ENCODE peak calls at places on chromosome 2, in four cellular contexts. D, N, Y and T are unnamed samples. For H3K4me1, the result is how much of the 10 kb centered on the place peaks cover.

GRCh38 chr2:55618649-55619055 is 1.2 kb upstream of the PPP4R3B start:
- DNase-seq in D (peak), N (peak), Y (peak), T (peak)

GRCh38 chr2:219119422-219120043 is 41.1 kb downstream of the NHEJ1 start:
- DNase-seq in Y (peak), D (peak), N (peak), T (peak)

GRCh38 chr2:233416706-233417105 is 62.4 kb downstream of the DGKD start:
- DNase-seq in D (no peak), Y (no peak), N (no peak), T (no peak)

GRCh38 chr2:527581-527980 is 149.6 kb downstream of the TMEM18 start:
- DNase-seq in D (no peak), Y (no peak), N (no peak), T (no peak)

GRCh38 chr2:120944575-120944974 is 208.9 kb downstream of the GLI2 start:
- DNase-seq in Y (no peak), N (no peak), D (no peak), T (no peak)

GRCh38 chr2:179243046-179243445 is 21.6 kb downstream of the SESTD1 start:
- DNase-seq in N (no peak), D (no peak), Y (no peak), T (no peak)

GRCh38 chr2:231680992-231681852 is 27.1 kb upstream of the PTMA start:
- DNase-seq in N (peak), Y (peak), D (peak), T (no peak)

GRCh38 chr2:51344886-51345285 is 313.0 kb upstream of the NRXN1 start:
- DNase-seq in D (no peak), Y (no peak), N (no peak), T (no peak)

GRCh38 chr2:174059875-174060226 is 94.7 kb upstream of the SP3 start:
- DNase-seq in N (no peak), D (no peak), Y (peak), T (no peak)

GRCh38 chr2:236637691-236638569 is 68.3 kb downstream of the ACKR3 start:
- DNase-seq in Y (no peak), N (peak), D (no peak), T (no peak)

GRCh38 chr2:119178811-119179601 is 20.5 kb upstream of the C1QL2 start:
- DNase-seq in Y (no peak), N (no peak), D (peak), T (no peak)

GRCh38 chr2:85719609-85720240 is 25.6 kb downstream of the GNLY start:
- DNase-seq in Y (no peak), D (no peak), N (no peak), T (no peak)

GRCh38 chr2:104412384-104412783 is 441.5 kb upstream of the POU3F3 start:
- DNase-seq in N (no peak), D (peak), Y (no peak), T (no peak)

GRCh38 chr2:149313512-149313972 is 16.8 kb upstream of the LYPD6 start:
- DNase-seq in D (peak), N (peak), Y (peak), T (no peak)

GRCh38 chr2:51624995-51625394 is 593.1 kb upstream of the NRXN1 start:
- DNase-seq in D (no peak), Y (peak), N (no peak), T (no peak)

GRCh38 chr2:100178085-100178788 is 35.8 kb upstream of the AFF3 start:
- DNase-seq in D (peak), N (no peak), Y (peak), T (no peak)

GRCh38 chr2:64699712-64700111 is 46.0 kb upstream of the SERTAD2 start:
- DNase-seq in Y (no peak), N (no peak), D (no peak), T (peak)

GRCh38 chr2:65436825-65437221 is 4.4 kb upstream of the SPRED2 start:
- DNase-seq in D (no peak), N (peak), Y (peak), T (no peak)

GRCh38 chr2:192978317-192978874 is 783.7 kb upstream of the TMEFF2 start:
- DNase-seq in Y (no peak), D (no peak), N (no peak), T (no peak)

GRCh38 chr2:197309369-197310231 is 980 bp downstream of the ANKRD44 start:
- DNase-seq in Y (no peak), N (peak), D (peak), T (peak)

GRCh38 chr2:181924336-181924735 is 32.8 kb downstream of the ITPRID2 start:
- DNase-seq in N (no peak), Y (no peak), D (no peak), T (no peak)

GRCh38 chr2:47007221-47007825 is 91.7 kb upstream of the MCFD2 start:
- DNase-seq in D (no peak), Y (no peak), N (no peak), T (no peak)

GRCh38 chr2:205495819-205496218 is 186.5 kb upstream of the NRP2 start:
- DNase-seq in Y (no peak), D (no peak), N (no peak), T (no peak)

GRCh38 chr2:100840519-100840918 is 20.6 kb downstream of the NPAS2 start:
- DNase-seq in Y (no peak), N (no peak), D (no peak), T (no peak)

GRCh38 chr2:162014751-162015150 is 59.3 kb downstream of the DPP4 start:
- DNase-seq in Y (peak), D (no peak), N (no peak), T (no peak)

GRCh38 chr2:207258191-207258991 is 92.6 kb upstream of the KLF7 start:
- DNase-seq in D (no peak), Y (peak), N (peak), T (no peak)

GRCh38 chr2:38835015-38835601 is 40.6 kb downstream of the DHX57 start:
- DNase-seq in Y (peak), D (no peak), N (no peak), T (no peak)

GRCh38 chr2:63029058-63029457 is 21.6 kb upstream of the OTX1 start:
- DNase-seq in D (no peak), Y (no peak), N (no peak), T (no peak)

GRCh38 chr2:120578576-120579352 is 156.9 kb upstream of the GLI2 start:
- DNase-seq in N (no peak), D (no peak), Y (no peak), T (no peak)

GRCh38 chr2:201630577-201630976 is 12.7 kb downstream of the TMEM237 start:
- DNase-seq in Y (no peak), D (no peak), N (no peak), T (no peak)

GRCh38 chr2:112141623-112142001 is 3.4 kb downstream of the FBLN7 start:
- DNase-seq in Y (no peak), D (no peak), N (no peak), T (peak)

GRCh38 chr2:20072436-20073158 is 21.2 kb upstream of the LAPTM4A start:
- DNase-seq in N (no peak), D (no peak), Y (peak), T (no peak)

GRCh38 chr2:18073601-18074000 is 195.1 kb downstream of the KCNS3 start:
- DNase-seq in N (no peak), D (no peak), Y (no peak), T (no peak)

GRCh38 chr2:106163948-106164580 is 30.0 kb downstream of the UXS1 start:
- DNase-seq in N (no peak), Y (no peak), D (no peak), T (no peak)

GRCh38 chr2:219560037-219560892 is 11.1 kb downstream of the OBSL1 start:
- DNase-seq in N (no peak), Y (no peak), D (no peak), T (no peak)

GRCh38 chr2:3598197-3598910 is 3.4 kb downstream of the COLEC11 start:
- DNase-seq in Y (no peak), D (no peak), N (no peak), T (no peak)
- H3K4me3 ChIP-seq in Y (no peak), D (no peak), N (no peak), T (no peak)

DNA sequence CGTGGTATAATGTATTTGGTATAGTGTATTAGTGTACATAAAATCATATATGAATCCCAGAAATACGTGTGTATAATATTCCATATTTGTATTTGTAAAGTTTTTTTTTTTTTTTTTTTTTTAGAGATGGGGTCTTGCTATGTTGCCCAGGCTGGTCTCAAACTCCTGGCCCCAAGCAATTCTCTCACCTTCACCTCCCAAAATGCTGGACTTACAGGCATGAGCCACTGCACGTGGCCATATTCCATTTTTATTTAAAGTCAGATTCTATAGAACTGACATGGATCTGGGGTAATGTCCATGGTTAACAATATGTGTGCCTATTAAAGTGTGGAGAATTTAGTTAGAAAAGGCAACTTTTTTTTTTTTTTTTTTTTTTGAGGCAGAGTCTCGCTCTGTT is 71.5 kb downstream of the ANTXR1 start:
- DNase-seq in D (no peak), N (no peak), Y (no peak), T (no peak)
- H3K4me1 ChIP-seq in D (under half), N (under half), Y (under half), T (under half)

GRCh38 chr2:30232027-30232800 is 880 bp downstream of the LBH start:
- DNase-seq in N (peak), D (peak), Y (peak), T (peak)

GRCh38 chr2:30230855-30231725 is at the start of gene LBH:
- DNase-seq in N (peak), Y (peak), D (peak), T (peak)

GRCh38 chr2:30231726-30232026 is 342 bp downstream of the LBH start:
- DNase-seq in N (no peak), Y (no peak), D (no peak), T (no peak)

GRCh38 chr2:30230479-30230854 is 867 bp upstream of the LBH start:
- DNase-seq in Y (peak), D (no peak), N (peak), T (no peak)

GRCh38 chr2:30229596-30229995 is 1.7 kb upstream of the LBH start:
- DNase-seq in N (no peak), D (no peak), Y (no peak), T (no peak)
- H3K27ac ChIP-seq in N (peak), D (no peak), Y (no peak), T (no peak)

DNA sequence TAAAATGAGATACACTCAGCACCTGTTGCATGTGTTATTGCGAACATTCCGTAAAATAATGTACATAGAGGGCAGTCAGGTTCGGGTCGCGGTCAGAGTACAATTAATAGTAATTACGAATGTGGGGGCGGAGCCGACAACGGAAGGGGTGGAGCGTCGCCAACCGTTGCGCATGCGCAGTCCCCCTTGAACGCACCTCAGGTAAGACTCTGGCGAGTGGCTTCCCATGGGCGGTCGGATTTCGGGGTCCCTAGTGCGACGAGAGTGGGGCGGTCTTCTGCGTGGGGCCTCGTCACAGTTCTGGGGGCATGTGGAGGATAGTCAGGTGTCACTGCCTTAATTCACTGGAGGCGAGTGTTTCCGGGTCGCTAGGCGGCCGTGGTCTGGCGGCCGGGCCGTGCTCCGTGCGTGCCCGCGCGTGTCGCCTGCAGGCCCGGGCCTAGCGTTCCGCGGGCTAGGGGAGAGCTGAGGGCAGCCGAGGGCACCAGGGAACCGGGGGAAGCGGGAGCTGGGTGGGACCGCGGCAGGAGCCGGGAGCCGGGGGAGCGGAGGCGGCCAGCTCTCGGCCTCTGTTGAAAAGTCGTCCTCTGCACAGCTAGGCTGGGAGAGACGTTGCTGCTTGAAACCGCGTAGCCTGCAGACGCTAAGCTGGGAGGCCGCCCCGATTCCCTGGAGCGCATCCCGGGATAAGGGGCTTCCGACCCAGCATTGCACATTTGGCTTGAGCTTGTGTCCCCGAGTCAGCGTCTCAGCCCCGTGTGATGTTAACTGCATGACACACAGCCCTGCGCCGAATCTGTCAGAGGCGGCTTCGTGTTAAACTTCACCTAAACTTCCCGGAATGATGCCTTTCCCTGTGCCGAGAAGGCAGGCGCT is at the start of gene CEBPZOS:
- DNase-seq in Y (peak), N (peak), D (peak), T (peak)
- H3K4me3 ChIP-seq in Y (peak), N (peak), D (peak), T (peak)

GRCh38 chr2:223049356-223049755 is 2.6 kb upstream of the KCNE4 start:
- DNase-seq in Y (no peak), N (no peak), D (no peak), T (no peak)
- H3K4me1 ChIP-seq in Y (under half), N (under half), D (under half), T (under half)

DNA sequence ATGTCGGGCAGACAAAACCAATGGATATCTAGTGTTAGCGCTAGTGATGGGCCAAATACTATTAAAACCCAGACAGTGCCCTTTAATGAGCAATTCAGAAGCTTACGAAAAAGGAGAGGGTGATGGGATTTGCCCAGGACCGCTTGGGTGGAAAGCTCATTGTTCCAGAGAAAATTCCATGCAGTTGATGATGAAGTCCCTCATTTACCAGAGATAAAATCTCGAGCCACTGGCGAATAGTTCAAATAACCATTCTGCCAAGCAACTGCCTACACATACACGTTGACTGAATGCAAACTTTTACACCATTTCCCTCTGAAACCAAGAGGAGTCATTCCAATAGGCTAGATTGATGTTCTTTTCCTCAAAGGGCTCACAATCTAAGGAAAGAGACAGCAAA is 73.6 kb upstream of the ARL4C start:
- DNase-seq in D (no peak), N (no peak), Y (no peak), T (no peak)
- H3K27ac ChIP-seq in D (no peak), N (no peak), Y (no peak), T (no peak)

GRCh38 chr2:240437181-240437860 is 1.9 kb downstream of the GPC1 start:
- DNase-seq in D (peak), N (peak), Y (no peak), T (no peak)
- H3K4me3 ChIP-seq in D (no peak), N (peak), Y (peak), T (no peak)

GRCh38 chr2:42129487-42129852 is 39.7 kb upstream of the EML4 start:
- DNase-seq in Y (no peak), N (no peak), D (no peak), T (no peak)
- H3K4me1 ChIP-seq in Y (under half), N (under half), D (under half), T (half or more)

GRCh38 chr2:42115588-42115987 is 53.6 kb upstream of the EML4 start:
- DNase-seq in Y (no peak), D (no peak), N (no peak), T (no peak)
- H3K27ac ChIP-seq in Y (no peak), D (no peak), N (no peak), T (no peak)

DNA sequence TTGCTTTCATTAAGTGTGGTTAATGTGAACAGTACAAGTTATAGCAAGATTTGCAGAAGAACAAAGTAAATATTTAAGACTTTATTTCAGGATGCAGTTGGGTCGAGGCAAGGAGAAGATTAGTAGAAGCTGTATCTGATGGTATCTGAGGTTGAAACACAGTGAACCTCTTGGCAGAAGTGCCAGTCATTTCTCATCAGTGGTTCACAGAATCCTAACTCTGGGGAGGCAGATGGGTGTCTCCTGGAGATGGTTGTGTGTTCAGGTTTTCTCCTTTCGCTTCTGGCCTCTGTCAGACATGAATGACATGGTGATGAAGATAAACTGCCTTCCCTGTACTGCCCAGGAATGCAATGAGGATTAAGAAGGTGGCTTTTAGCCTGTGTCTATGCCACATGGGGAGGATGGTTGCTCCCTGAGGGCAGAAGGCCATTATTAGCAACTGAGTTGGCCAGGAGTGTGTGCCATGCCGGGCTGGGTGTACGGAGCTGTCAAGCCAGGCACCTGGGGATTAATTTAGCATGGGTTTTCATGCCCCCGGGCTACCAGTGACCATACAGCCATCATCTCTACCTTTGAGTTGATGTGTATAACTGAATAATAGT is 28.0 kb downstream of the MGAT5 start:
- DNase-seq in Y (no peak), D (no peak), N (no peak), T (no peak)
- H3K4me3 ChIP-seq in Y (no peak), D (no peak), N (no peak), T (no peak)